ENCODE peak calls at places on chromosome 9, in seven cellular contexts. R is stimulated activated CD4-positive, alpha-beta T cell treated with anti-CD3 and anti-CD28 coated beads, Interleukin-2, amount 100 ng/mL, for 24 hours; Q is HuH-7.5; Z is hepatocyte; S is Kasumi-1; G is ELR; J is naive thymus-derived CD8-positive, alpha-beta T cell. E is an unnamed sample.

GRCh38 chr9:4965174-4965821 is 19.8 kb upstream of the JAK2 start:
- DNase-seq in R (no peak), Q (no peak), Z (no peak), S (no peak), G (no peak), J (no peak), E (no peak)

GRCh38 chr9:36132081-36132480 is 4.5 kb upstream of the GLIPR2 start:
- DNase-seq in R (no peak), Q (no peak), Z (no peak), S (no peak), G (peak; percentile 20), J (no peak), E (no peak)

GRCh38 chr9:133225171-133226011 is 16.3 kb upstream of the OBP2B start:
- DNase-seq in R (no peak), Q (no peak), Z (no peak), S (no peak), G (no peak), J (no peak), E (no peak)

GRCh38 chr9:92736816-92737606 is 27.6 kb downstream of the BICD2 start:
- DNase-seq in R (no peak), Q (no peak), Z (no peak), S (no peak), G (no peak), J (peak; percentile 21), E (no peak)

GRCh38 chr9:122134822-122135528 is 24.6 kb downstream of the NDUFA8 start:
- DNase-seq in R (no peak), Q (no peak), Z (no peak), S (no peak), G (no peak), J (no peak), E (no peak)

GRCh38 chr9:137487454-137488329 is 28.6 kb upstream of the NSMF start:
- DNase-seq in R (no peak), Q (no peak), Z (no peak), S (no peak), G (no peak), J (no peak), E (peak; percentile 37)

GRCh38 chr9:16575142-16575877 is 295.2 kb downstream of the BNC2 start:
- DNase-seq in R (no peak), Q (no peak), Z (no peak), S (no peak), G (peak; percentile 8), J (no peak), E (no peak)

GRCh38 chr9:130636648-130637020 is 27.8 kb upstream of the PRDM12 start:
- DNase-seq in R (no peak), Q (no peak), Z (no peak), S (no peak), G (no peak), J (no peak), E (no peak)

GRCh38 chr9:130310456-130310855 is 44.9 kb downstream of the HMCN2 start:
- DNase-seq in R (no peak), Q (no peak), Z (no peak), S (no peak), G (no peak), J (no peak), E (no peak)

GRCh38 chr9:123309611-123310010 is 41.2 kb upstream of the STRBP start:
- DNase-seq in R (no peak), Q (no peak), Z (no peak), S (no peak), G (no peak), J (no peak), E (no peak)

GRCh38 chr9:19642256-19642655 is 146.6 kb downstream of the SLC24A2 start:
- DNase-seq in R (no peak), Q (no peak), Z (no peak), S (no peak), G (no peak), J (no peak), E (no peak)

GRCh38 chr9:84722388-84722989 is 53.0 kb downstream of the NTRK2 start:
- DNase-seq in R (no peak), Q (no peak), Z (no peak), S (no peak), G (no peak), J (no peak), E (no peak)

GRCh38 chr9:98369066-98369425 is 113.6 kb upstream of the TBC1D2 start:
- DNase-seq in R (no peak), Q (no peak), Z (no peak), S (no peak), G (no peak), J (no peak), E (no peak)

GRCh38 chr9:104977580-104977979 is 49.6 kb upstream of the ABCA1 start:
- DNase-seq in R (no peak), Q (no peak), Z (no peak), S (no peak), G (no peak), J (no peak), E (no peak)

GRCh38 chr9:93119703-93119952 is 14.4 kb downstream of the NINJ1 start:
- DNase-seq in R (no peak), Q (no peak), Z (no peak), S (no peak), G (no peak), J (no peak), E (no peak)

GRCh38 chr9:95434116-95435073 is 82.4 kb downstream of the PTCH1 start:
- DNase-seq in R (no peak), Q (no peak), Z (peak; percentile 39), S (no peak), G (no peak), J (no peak), E (peak; percentile 65)

GRCh38 chr9:6133346-6134063 is 82.1 kb upstream of the IL33 start:
- DNase-seq in R (no peak), Q (no peak), Z (no peak), S (peak; percentile 74), G (peak; percentile 46), J (no peak), E (no peak)

GRCh38 chr9:72509635-72510034 is 11.8 kb upstream of the TMC1 start:
- DNase-seq in R (no peak), Q (no peak), Z (no peak), S (no peak), G (peak; percentile 65), J (no peak), E (no peak)

GRCh38 chr9:117414906-117415583 is at the start of gene ASTN2:
- DNase-seq in R (peak; percentile 5), Q (peak; percentile 44), Z (no peak), S (no peak), G (no peak), J (no peak), E (no peak)

GRCh38 chr9:128881884-128882676 is at the start of the genes KYAT1 and LRRC8A:
- DNase-seq in R (peak; percentile 99), Q (peak; percentile 93), Z (peak; percentile 98), S (peak; percentile 95), G (peak; percentile 97), J (peak; percentile 98), E (peak; percentile 97)

GRCh38 chr9:127522727-127523126 is 71.4 kb downstream of the LRSAM1 start:
- DNase-seq in R (no peak), Q (no peak), Z (no peak), S (no peak), G (peak; percentile 80), J (no peak), E (peak; percentile 51)

GRCh38 chr9:15205632-15206243 is 101.3 kb downstream of the TTC39B start:
- DNase-seq in R (no peak), Q (no peak), Z (no peak), S (no peak), G (peak; percentile 25), J (no peak), E (no peak)

GRCh38 chr9:136143215-136144001 is 24.7 kb upstream of the TMEM250 start:
- DNase-seq in R (no peak), Q (peak; percentile 74), Z (peak; percentile 62), S (peak; percentile 26), G (peak; percentile 50), J (no peak), E (no peak)

GRCh38 chr9:129138476-129139232 is 27.4 kb downstream of the PTPA start:
- DNase-seq in R (no peak), Q (no peak), Z (peak; percentile 55), S (no peak), G (peak; percentile 58), J (no peak), E (no peak)

GRCh38 chr9:130041648-130042405 is 1.2 kb downstream of the FNBP1 start:
- DNase-seq in R (peak; percentile 23), Q (peak; percentile 59), Z (peak; percentile 29), S (no peak), G (peak; percentile 57), J (no peak), E (no peak)

GRCh38 chr9:68508547-68508946 is 32.1 kb downstream of the TMEM252 start:
- DNase-seq in R (no peak), Q (no peak), Z (no peak), S (no peak), G (no peak), J (no peak), E (no peak)

GRCh38 chr9:89786650-89787049 is 181.8 kb downstream of the GADD45G start:
- DNase-seq in R (no peak), Q (no peak), Z (no peak), S (peak; percentile 35), G (no peak), J (no peak), E (peak; percentile 78)

GRCh38 chr9:123716339-123716738 is 213.6 kb downstream of the DENND1A start:
- DNase-seq in R (no peak), Q (no peak), Z (no peak), S (no peak), G (no peak), J (no peak), E (no peak)

GRCh38 chr9:1071730-1072129 is 21.6 kb downstream of the DMRT2 start:
- DNase-seq in R (no peak), Q (no peak), Z (no peak), S (no peak), G (no peak), J (no peak), E (peak; percentile 32)

GRCh38 chr9:95778957-95779356 is 96.5 kb upstream of the ERCC6L2 start:
- DNase-seq in R (no peak), Q (no peak), Z (no peak), S (no peak), G (no peak), J (no peak), E (no peak)

GRCh38 chr9:85290019-85290418 is 451.7 kb downstream of the AGTPBP1 start:
- DNase-seq in R (peak; percentile 2), Q (no peak), Z (no peak), S (peak; percentile 99), G (no peak), J (peak; percentile 68), E (peak; percentile 25)

E was measured in small intestine.